ENCODE peak calls at places on chromosomes 16 and 17, in four cellular contexts. R is LNCaP clone FGC, K is GM13977, P is B cell. Q is an unnamed sample.

GRCh38 chr16:11134722-11135121 is 121.3 kb downstream of the SOCS1 start:
- DNase-seq in P (no peak), K (no peak), R (no peak), Q (no peak)

GRCh38 chr17:40453881-40454630 is 10.8 kb downstream of the IGFBP4 start:
- DNase-seq in P (no peak), R (no peak), K (no peak), Q (no peak)

GRCh38 chr16:56312028-56312300 is 113.4 kb downstream of the AMFR start:
- DNase-seq in K (no peak), R (no peak), P (no peak), Q (no peak)

GRCh38 chr16:88634141-88634993 is 4.0 kb upstream of the IL17C start:
- DNase-seq in K (peak), R (no peak), P (peak), Q (no peak)

GRCh38 chr16:66692341-66692740 is 4.2 kb downstream of the CMTM4 start:
- DNase-seq in P (no peak), K (no peak), R (no peak), Q (no peak)

GRCh38 chr16:50956637-50957036 is 194.4 kb downstream of the SALL1 start:
- DNase-seq in K (no peak), P (no peak), R (no peak), Q (no peak)

GRCh38 chr17:61362396-61362795 is 37.2 kb upstream of the TBX2 start:
- DNase-seq in P (no peak), K (no peak), R (no peak), Q (no peak)

GRCh38 chr17:38922538-38923291 is 2.7 kb upstream of the LASP1NB start:
- DNase-seq in P (no peak), R (no peak), K (no peak), Q (no peak)

GRCh38 chr17:72126575-72127486 is 6.0 kb downstream of the SOX9 start:
- DNase-seq in K (no peak), P (no peak), R (no peak), Q (no peak)

GRCh38 chr17:4028436-4028835 is 64.2 kb upstream of the ATP2A3 start:
- DNase-seq in P (no peak), K (no peak), R (no peak), Q (no peak)

GRCh38 chr17:4035081-4035680 is 70.9 kb upstream of the ATP2A3 start:
- DNase-seq in P (no peak), K (no peak), R (no peak), Q (no peak)

GRCh38 chr17:4032245-4032644 is 68.0 kb upstream of the ATP2A3 start:
- DNase-seq in R (no peak), K (no peak), P (no peak), Q (no peak)

GRCh38 chr17:4033751-4034251 is 69.6 kb upstream of the ATP2A3 start:
- DNase-seq in P (no peak), R (no peak), K (no peak), Q (no peak)

DNA sequence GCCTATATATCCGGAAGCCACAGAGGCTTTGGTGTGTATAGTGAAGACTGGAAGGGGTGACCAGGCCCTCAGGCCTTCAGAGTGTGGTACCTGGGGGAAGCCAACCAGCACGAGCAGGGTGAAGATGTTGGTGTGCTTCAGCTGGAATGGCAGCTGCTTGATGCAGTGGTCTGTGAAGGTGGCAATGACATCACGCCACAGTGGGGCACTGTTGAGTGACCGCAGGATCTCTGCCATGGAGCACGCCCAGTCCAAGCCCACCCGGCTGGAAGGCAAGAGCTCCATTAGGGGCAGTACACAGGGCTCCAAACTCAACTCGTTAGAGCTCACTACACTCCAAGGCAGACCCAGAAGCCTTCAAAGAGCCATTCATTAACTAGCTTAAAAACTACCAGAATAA is 68.5 kb upstream of the ATP2A3 start:
- DNase-seq in P (no peak), K (no peak), R (no peak), Q (no peak)
- TF ChIP-seq CTCF in P (no peak), K (peak), R (no peak), Q (no peak)

GRCh38 chr16:27749946-27750345 is 200.0 kb downstream of the KATNIP start:
- DNase-seq in R (no peak), K (no peak), P (no peak), Q (no peak)
- TF ChIP-seq CTCF in R (no peak), K (no peak), P (no peak), Q (no peak)

GRCh38 chr17:80692931-80693467 is 148.4 kb downstream of the RPTOR start:
- DNase-seq in P (no peak), K (no peak), R (no peak), Q (no peak)
- TF ChIP-seq CTCF in P (no peak), K (no peak), R (no peak), Q (no peak)

DNA sequence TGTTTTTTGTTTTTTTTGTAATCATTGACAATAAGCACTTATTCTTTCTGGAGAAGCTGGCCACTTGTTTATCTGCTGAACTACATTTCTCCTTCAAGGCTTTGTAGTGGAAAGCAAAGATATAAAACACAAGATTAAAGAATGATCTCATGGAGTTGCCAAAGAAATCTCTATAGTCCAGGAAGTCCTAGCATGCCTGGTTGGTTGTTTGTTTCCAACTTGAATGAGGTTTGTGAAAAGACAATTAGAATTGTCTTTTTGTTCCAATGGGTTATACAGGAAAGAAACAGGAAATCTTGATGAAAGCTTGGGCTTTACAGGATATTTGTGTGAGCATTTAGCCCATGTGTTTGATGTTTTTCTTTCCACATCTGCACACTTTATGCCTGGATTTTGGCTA is 273.5 kb downstream of the CEP112 start:
- DNase-seq in K (no peak), P (no peak), R (no peak), Q (no peak)
- TF ChIP-seq CTCF in K (no peak), P (no peak), R (no peak), Q (no peak)

DNA sequence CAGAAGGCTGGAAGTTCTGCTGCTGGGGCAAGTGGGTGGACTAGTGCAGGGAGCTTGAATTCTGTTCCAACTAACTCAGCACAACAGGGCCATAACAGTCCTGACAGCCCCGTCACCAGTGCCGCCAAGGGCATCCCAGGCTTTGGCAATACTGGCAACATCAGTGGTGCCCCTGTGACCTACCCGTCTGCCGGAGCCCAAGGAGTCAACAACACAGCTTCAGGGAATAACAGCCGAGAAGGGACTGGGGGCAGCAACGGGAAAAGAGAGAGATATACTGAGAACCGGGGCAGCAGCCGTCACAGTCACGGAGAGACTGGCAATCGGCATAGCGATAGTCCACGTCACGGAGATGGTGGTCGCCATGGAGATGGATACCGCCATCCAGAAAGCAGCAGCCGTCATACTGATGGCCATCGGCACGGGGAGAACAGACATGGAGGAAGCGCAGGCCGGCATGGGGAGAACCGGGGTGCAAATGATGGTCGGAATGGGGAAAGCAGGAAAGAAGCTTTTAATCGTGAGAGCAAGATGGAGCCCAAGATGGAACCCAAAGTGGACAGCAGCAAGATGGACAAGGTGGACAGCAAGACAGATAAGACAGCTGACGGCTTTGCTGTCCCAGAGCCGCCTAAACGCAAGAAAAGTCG is 9.4 kb upstream of the PSMC5 start:
- DNase-seq in K (no peak), R (no peak), P (no peak), Q (no peak)
- TF ChIP-seq CTCF in K (no peak), R (no peak), P (no peak), Q (no peak)

GRCh38 chr17:7915611-7916382 is at the start of gene RNF227:
- DNase-seq in P (peak), K (peak), R (peak), Q (peak)

GRCh38 chr17:7912927-7913524 is 3.1 kb downstream of the RNF227 start:
- DNase-seq in R (peak), K (peak), P (peak), Q (no peak)

GRCh38 chr17:7916799-7917198 is 710 bp upstream of the RNF227 start:
- DNase-seq in K (no peak), P (no peak), R (no peak), Q (no peak)

GRCh38 chr17:7916383-7916677 is 241 bp upstream of the RNF227 start:
- DNase-seq in P (no peak), R (no peak), K (no peak), Q (no peak)

GRCh38 chr17:7914771-7915610 is 1.1 kb downstream of the RNF227 start:
- DNase-seq in K (no peak), R (peak), P (no peak), Q (no peak)
- TF ChIP-seq CTCF in K (no peak), R (no peak), P (no peak), Q (no peak)

GRCh38 chr17:48561894-48562810 is 16.0 kb downstream of the HOXB4 start:
- DNase-seq in R (no peak), P (no peak), K (no peak), Q (no peak)
- TF ChIP-seq CTCF in R (no peak), P (no peak), K (peak), Q (no peak)

GRCh38 chr16:6665126-6665525 is 667.5 kb upstream of the RBFOX1 start:
- DNase-seq in R (no peak), K (no peak), P (no peak), Q (no peak)

GRCh38 chr16:6667393-6667792 is 665.3 kb upstream of the RBFOX1 start:
- DNase-seq in R (no peak), K (no peak), P (no peak), Q (no peak)

DNA sequence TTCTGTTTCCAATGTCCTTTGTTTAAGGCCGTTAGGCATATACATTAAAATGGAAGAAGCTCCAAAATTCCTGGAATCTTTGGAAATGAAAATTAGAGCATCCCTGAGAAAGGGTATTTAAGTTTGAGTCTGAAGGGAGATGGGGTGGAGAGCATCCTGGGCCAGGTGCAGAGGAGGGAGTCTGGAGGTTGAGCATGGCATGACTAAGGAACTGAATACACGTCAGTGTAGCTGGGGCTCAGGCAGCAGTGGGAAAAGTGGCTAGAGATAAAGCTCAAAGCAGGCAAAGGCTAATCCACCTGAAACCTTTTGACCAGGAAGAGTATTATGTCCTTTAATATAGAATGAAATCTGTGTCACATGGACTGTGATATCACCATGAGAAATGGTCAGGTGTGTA is 669.0 kb upstream of the RBFOX1 start:
- DNase-seq in K (no peak), P (no peak), R (no peak), Q (no peak)
- TF ChIP-seq CTCF in K (no peak), P (no peak), R (no peak), Q (no peak)

GRCh38 chr17:50381260-50381815 is 8.3 kb downstream of the EME1 start:
- DNase-seq in R (no peak), P (no peak), K (no peak), Q (no peak)
- TF ChIP-seq CTCF in R (no peak), P (no peak), K (no peak), Q (no peak)

GRCh38 chr17:1972429-1973160 is 52.5 kb downstream of the RTN4RL1 start:
- DNase-seq in P (no peak), R (no peak), K (no peak), Q (no peak)
- TF ChIP-seq CTCF in P (no peak), R (no peak), K (no peak), Q (no peak)